ENCODE peak calls at places on chromosome 4, in nine cellular contexts. Y is fibroblast of the aortic adventitia, M is hepatocyte, X is cardiac muscle cell, T is GM23338, E is heart left ventricle, N is dorsolateral prefrontal cortex, H is heart right ventricle, J is astrocyte of the cerebellum. R is an unnamed sample.
A peak's percentile ranks its signal among the peaks of the same experiment; 100 is the strongest.

GRCh38 chr4:15482842-15483241 is 13.2 kb downstream of the CC2D2A start:
- DNase-seq in Y (peak; percentile 50), J (no peak), X (peak; percentile 25), T (no peak), H (no peak), M (no peak), N (no peak), E (no peak), R (no peak)

GRCh38 chr4:151169223-151169622 is 69.8 kb downstream of the RPS3A start:
- DNase-seq in H (peak; percentile 77), J (peak; percentile 97), T (no peak), N (peak; percentile 72), E (peak; percentile 83), Y (peak; percentile 99), X (peak; percentile 98), M (peak; percentile 80), R (peak; percentile 27)

GRCh38 chr4:162849922-162850321 is 316.8 kb downstream of the NAF1 start:
- DNase-seq in T (no peak), X (no peak), Y (no peak), M (no peak), H (no peak), J (no peak), E (no peak), N (no peak), R (no peak)

GRCh38 chr4:7434766-7435150 is at the start of gene PSAPL1:
- DNase-seq in T (peak; percentile 38), M (peak; percentile 92), X (peak; percentile 81), E (peak; percentile 58), J (no peak), N (no peak), Y (peak; percentile 3), H (peak; percentile 21), R (peak; percentile 93)

GRCh38 chr4:78781086-78781630 is 5.0 kb downstream of the BMP2K start:
- DNase-seq in E (no peak), J (no peak), M (no peak), Y (no peak), T (no peak), N (no peak), X (no peak), H (no peak), R (no peak)

GRCh38 chr4:38664704-38665401 is 854 bp downstream of the KLF3 start:
- DNase-seq in J (no peak), H (peak; percentile 66), M (peak; percentile 87), X (peak; percentile 66), T (peak; percentile 60), E (peak; percentile 66), N (peak; percentile 56), Y (peak; percentile 58), R (peak; percentile 82)

GRCh38 chr4:128649575-128650205 is 159.8 kb upstream of the JADE1 start:
- DNase-seq in E (no peak), N (no peak), X (peak; percentile 40), M (peak; percentile 76), H (no peak), J (no peak), T (no peak), Y (peak; percentile 46), R (no peak)

GRCh38 chr4:88185916-88186315 is 27.5 kb upstream of the ABCG2 start:
- DNase-seq in M (no peak), T (no peak), J (no peak), H (no peak), N (no peak), X (no peak), Y (peak; percentile 41), E (no peak), R (no peak)

GRCh38 chr4:75285837-75286236 is 228.4 kb downstream of the RCHY1 start:
- DNase-seq in M (no peak), Y (no peak), X (no peak), H (no peak), E (no peak), N (no peak), J (no peak), T (no peak), R (no peak)

GRCh38 chr4:154739111-154739510 is 4.7 kb upstream of the LRAT start:
- DNase-seq in Y (no peak), J (no peak), T (peak; percentile 45), E (no peak), M (no peak), X (no peak), H (no peak), N (no peak), R (peak; percentile 37)

GRCh38 chr4:111806331-111806730 is 338.9 kb upstream of the FAM241A start:
- DNase-seq in M (peak; percentile 50), H (no peak), J (no peak), N (no peak), E (no peak), T (peak; percentile 81), Y (no peak), X (no peak), R (peak; percentile 25)

GRCh38 chr4:39103291-39103690 is 41.3 kb downstream of the KLHL5 start:
- DNase-seq in M (no peak), H (no peak), T (no peak), X (peak; percentile 3), Y (no peak), E (no peak), J (no peak), N (no peak), R (no peak)

GRCh38 chr4:26365537-26366150 is 44.8 kb downstream of the RBPJ start:
- DNase-seq in X (no peak), T (no peak), N (no peak), M (no peak), E (no peak), H (no peak), J (no peak), Y (no peak), R (no peak)

DNA sequence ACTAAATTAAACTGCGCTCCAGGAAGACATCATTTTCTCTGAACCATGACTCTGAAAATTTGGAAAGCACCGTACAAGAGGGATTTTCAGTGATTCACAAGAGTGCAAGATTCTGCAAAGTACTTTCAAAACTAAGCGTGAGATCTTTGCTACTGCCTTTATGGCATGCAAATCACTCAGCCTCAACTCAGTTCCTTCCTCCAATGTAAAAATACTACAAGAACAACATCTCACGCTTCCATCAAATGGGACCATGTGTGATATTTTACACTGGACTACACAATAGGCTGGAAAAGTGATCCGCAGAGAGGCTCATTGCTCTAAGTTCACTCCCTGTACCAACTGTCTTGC is 682 bp upstream of the IL15 start:
- DNase-seq in E (no peak), M (no peak), X (no peak), Y (no peak), T (no peak), J (no peak), H (no peak), N (no peak), R (no peak)
- H3K4me3 ChIP-seq in E (peak overlapping the region; percentile 75), M (no peak overlapping the region), X (no peak overlapping the region), Y (peak overlapping the region; percentile 82), T (peak overlapping the region; percentile 84), J (peak overlapping the region; percentile 92), H (peak overlapping the region; percentile 88), N (peak overlapping the region; percentile 62), R (peak overlapping the region; percentile 67)

DNA sequence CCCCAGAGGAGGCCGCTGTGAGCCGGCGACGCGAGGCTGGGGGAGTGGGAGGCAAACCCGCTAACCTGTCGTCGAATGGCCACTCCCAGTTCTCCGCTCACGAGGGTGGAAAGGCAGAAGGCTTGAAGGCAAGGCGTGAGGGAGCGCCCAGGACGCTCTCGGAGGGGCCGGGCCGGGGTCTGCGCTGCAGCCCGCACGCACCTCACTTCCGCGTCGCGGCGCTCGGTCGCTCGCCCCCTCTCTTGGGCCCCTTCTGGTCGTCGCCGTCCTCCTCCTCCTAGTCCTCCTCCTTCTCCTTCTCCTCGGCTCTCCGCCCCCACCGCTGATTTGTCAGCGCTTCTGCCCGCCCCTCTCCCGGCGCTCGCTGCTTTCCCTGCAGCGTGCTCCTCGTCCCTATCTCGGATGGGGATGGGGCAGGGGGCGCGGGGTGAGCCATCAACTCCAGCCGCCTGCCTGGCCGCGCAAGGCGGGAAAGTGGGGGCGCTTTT is at the start of gene SNCA:
- DNase-seq in H (peak; percentile 55), Y (no peak), T (peak; percentile 93), J (no peak), N (peak; percentile 81), E (peak; percentile 61), X (peak; percentile 78), M (peak; percentile 74), R (peak; percentile 83)
- H3K4me3 ChIP-seq in H (peak within 1 kb of the TSS; percentile 34), Y (peak within 1 kb of the TSS; percentile 51), T (peak within 1 kb of the TSS; percentile 63), J (peak within 1 kb of the TSS; percentile 70), N (peak within 1 kb of the TSS; percentile 82), E (peak within 1 kb of the TSS; percentile 54), X (peak within 1 kb of the TSS; percentile 56), M (peak within 1 kb of the TSS; percentile 84), R (peak within 1 kb of the TSS; percentile 77)

GRCh38 chr4:5945171-5945570 is 52.3 kb upstream of the CRMP1 start:
- DNase-seq in N (no peak), T (no peak), X (no peak), E (no peak), M (no peak), J (no peak), Y (no peak), H (no peak), R (no peak)

GRCh38 chr4:5942947-5943346 is 50.1 kb upstream of the CRMP1 start:
- DNase-seq in M (no peak), H (no peak), Y (no peak), E (no peak), N (no peak), J (no peak), T (no peak), X (no peak), R (no peak)

GRCh38 chr4:5943561-5943960 is 50.7 kb upstream of the CRMP1 start:
- DNase-seq in M (no peak), X (no peak), N (no peak), E (no peak), T (no peak), H (no peak), Y (no peak), J (no peak), R (no peak)

GRCh38 chr4:5941601-5942000 is 48.7 kb upstream of the CRMP1 start:
- DNase-seq in N (no peak), M (no peak), E (no peak), T (no peak), Y (no peak), X (no peak), H (no peak), J (no peak), R (no peak)

DNA sequence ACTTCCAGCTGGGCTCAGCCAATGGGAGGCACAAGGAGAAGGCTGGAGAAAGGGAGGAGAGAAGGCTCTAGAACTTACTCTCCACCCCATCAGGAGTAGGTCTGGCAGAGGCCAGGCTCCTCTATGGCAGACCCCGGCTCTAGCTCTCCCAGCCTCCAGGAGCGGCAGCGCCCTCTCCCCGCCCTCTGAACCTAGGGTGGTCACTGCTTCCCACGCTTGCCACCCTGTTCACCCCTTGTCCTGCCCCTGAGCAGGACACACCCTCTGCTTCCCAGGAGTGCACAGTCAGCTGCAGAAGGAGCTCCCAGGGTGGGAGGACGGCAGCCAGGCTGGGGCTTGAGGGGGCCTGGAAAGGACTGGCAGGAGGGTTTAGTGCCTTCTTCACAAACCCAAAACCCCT is 53.0 kb upstream of the CRMP1 start:
- DNase-seq in J (no peak), N (no peak), E (no peak), Y (no peak), M (no peak), H (no peak), T (no peak), X (no peak), R (no peak)
- H3K4me3 ChIP-seq in J (no peak overlapping the region), N (no peak overlapping the region), E (no peak overlapping the region), Y (no peak overlapping the region), M (no peak overlapping the region), H (no peak overlapping the region), T (no peak overlapping the region), X (no peak overlapping the region), R (no peak overlapping the region)

DNA sequence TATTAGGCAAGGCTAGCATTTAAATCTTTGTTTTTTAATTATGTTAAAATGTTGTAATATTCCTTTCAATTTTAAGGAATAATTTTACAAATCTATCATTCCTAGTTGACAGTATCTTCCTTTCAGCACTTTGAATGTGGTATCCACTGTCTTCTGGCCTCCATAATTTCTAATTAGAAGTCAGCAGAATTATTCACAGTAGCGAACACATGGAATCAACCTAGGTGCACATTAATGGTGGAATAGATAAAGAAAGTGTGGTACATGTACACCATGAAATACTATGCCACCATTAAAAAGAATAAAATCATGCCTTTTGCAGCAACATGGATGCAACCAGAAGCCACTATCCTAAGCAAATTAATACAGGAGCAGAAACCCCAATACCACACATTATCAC is 1887.8 kb downstream of the PCDH7 start:
- DNase-seq in E (no peak), M (no peak), J (no peak), T (no peak), H (no peak), Y (no peak), X (no peak), N (no peak), R (no peak)
- H3K4me3 ChIP-seq in E (no peak overlapping the region), M (no peak overlapping the region), J (no peak overlapping the region), T (no peak overlapping the region), H (no peak overlapping the region), Y (no peak overlapping the region), X (no peak overlapping the region), N (no peak overlapping the region), R (no peak overlapping the region)

R was measured in H7.